ENCODE peak calls at places on chromosomes 2 and 18, in eight cellular contexts. N is PC-3, L is dorsolateral prefrontal cortex, Y is H9, Q is endothelial cell, M is SK-N-SH, E is upper lobe of left lung, B is AG04449. H is an unnamed sample.

GRCh38 chr2:214731008-214731407 is 78.5 kb downstream of the BARD1 start:
- DNase-seq in L (no peak), N (no peak), M (no peak), Y (no peak), B (no peak), E (no peak), Q (no peak), H (no peak)

GRCh38 chr2:30656079-30656478 is 151.2 kb downstream of the CAPN13 start:
- DNase-seq in Q (no peak), N (no peak), B (no peak), Y (no peak), M (no peak), L (no peak), E (no peak), H (no peak)

GRCh38 chr2:108612514-108613183 is 78.4 kb downstream of the LIMS1 start:
- DNase-seq in Y (no peak), N (no peak), Q (no peak), E (peak), M (no peak), B (no peak), L (no peak), H (peak)

GRCh38 chr2:152566034-152566727 is 151.1 kb downstream of the PRPF40A start:
- DNase-seq in N (no peak), B (no peak), Q (no peak), Y (no peak), E (no peak), M (no peak), L (no peak), H (peak)

GRCh38 chr2:33160217-33160616 is 213.5 kb downstream of the LTBP1 start:
- DNase-seq in L (no peak), N (no peak), M (no peak), E (no peak), Y (no peak), Q (no peak), B (no peak), H (no peak)

GRCh38 chr2:153163055-153163454 is 315.5 kb downstream of the RPRM start:
- DNase-seq in Q (peak), M (peak), B (no peak), N (peak), E (no peak), L (no peak), Y (peak), H (peak)

GRCh38 chr2:168432565-168433186 is 23.4 kb upstream of the CERS6 start:
- DNase-seq in L (no peak), B (no peak), N (no peak), M (no peak), Q (no peak), E (no peak), Y (no peak), H (no peak)

GRCh38 chr2:157194097-157194688 is 63.3 kb upstream of the GALNT5 start:
- DNase-seq in Y (no peak), Q (peak), L (no peak), E (no peak), N (peak), M (peak), B (no peak), H (peak)

GRCh38 chr2:10305715-10306114 is 3.0 kb downstream of the HPCAL1 start:
- DNase-seq in Y (peak), N (peak), Q (peak), L (no peak), B (no peak), M (no peak), E (no peak), H (no peak)

GRCh38 chr2:23685201-23685600 is 241.7 kb downstream of the ATAD2B start:
- DNase-seq in B (no peak), E (no peak), Q (no peak), L (no peak), N (no peak), Y (no peak), M (no peak), H (no peak)

GRCh38 chr18:10718809-10719208 is 193.0 kb downstream of the NAPG start:
- DNase-seq in M (no peak), Y (no peak), Q (no peak), N (no peak), B (no peak), E (no peak), L (no peak), H (no peak)

GRCh38 chr2:74089816-74090745 is 57.6 kb downstream of the BOLA3 start:
- DNase-seq in B (no peak), N (no peak), M (no peak), Q (no peak), L (no peak), E (no peak), Y (no peak), H (no peak)

GRCh38 chr2:11356760-11357159 is 12.3 kb upstream of the ROCK2 start:
- DNase-seq in L (no peak), M (no peak), B (no peak), E (no peak), N (no peak), Q (no peak), Y (no peak), H (no peak)

GRCh38 chr18:45449761-45450227 is 165.5 kb upstream of the SLC14A2 start:
- DNase-seq in B (no peak), Y (no peak), M (peak), L (peak), E (no peak), N (no peak), Q (no peak), H (no peak)

GRCh38 chr2:26533661-26534060 is 55.7 kb upstream of the OTOF start:
- DNase-seq in B (no peak), N (no peak), E (no peak), M (no peak), Q (no peak), L (no peak), Y (no peak), H (no peak)

GRCh38 chr2:42386684-42387083 is 25.7 kb upstream of the COX7A2L start:
- DNase-seq in N (peak), Q (no peak), M (peak), L (no peak), Y (no peak), E (no peak), B (no peak), H (peak)

GRCh38 chr2:222300725-222301295 is 2.0 kb upstream of the PAX3 start:
- DNase-seq in N (no peak), E (no peak), Q (no peak), B (no peak), L (no peak), M (no peak), Y (no peak), H (no peak)

GRCh38 chr18:35085450-35086032 is 44.3 kb downstream of the MAPRE2 start:
- DNase-seq in Y (no peak), E (no peak), Q (no peak), N (no peak), B (no peak), L (no peak), M (peak), H (no peak)

GRCh38 chr2:55047677-55048299 is 2.5 kb downstream of the RTN4 start:
- DNase-seq in Q (no peak), Y (no peak), M (no peak), L (no peak), N (peak), E (no peak), B (no peak), H (peak)

GRCh38 chr2:21404827-21405625 is 281.3 kb downstream of the TDRD15 start:
- DNase-seq in Q (no peak), L (no peak), N (no peak), Y (no peak), E (no peak), M (no peak), B (no peak), H (no peak)

GRCh38 chr2:37672104-37672869 is 845 bp upstream of the CDC42EP3 start:
- DNase-seq in N (peak), L (no peak), M (peak), Y (peak), Q (peak), B (peak), E (peak), H (peak)

GRCh38 chr2:226124548-226125011 is 675.0 kb downstream of the IRS1 start:
- DNase-seq in E (no peak), N (no peak), Y (no peak), Q (peak), M (no peak), L (no peak), B (no peak), H (no peak)

GRCh38 chr2:30766666-30767065 is 40.6 kb downstream of the CAPN13 start:
- DNase-seq in B (no peak), E (no peak), M (peak), N (no peak), Y (no peak), L (no peak), Q (no peak), H (no peak)

GRCh38 chr18:55275042-55275897 is 312.7 kb downstream of the TCF4 start:
- DNase-seq in N (peak), Y (no peak), E (no peak), Q (no peak), M (no peak), L (no peak), B (no peak), H (no peak)

GRCh38 chr2:239644016-239644415 is 243.2 kb upstream of the HDAC4 start:
- DNase-seq in Y (no peak), B (no peak), N (peak), L (no peak), Q (peak), M (no peak), E (no peak), H (no peak)

GRCh38 chr2:216665717-216666116 is 29.6 kb downstream of the IGFBP5 start:
- DNase-seq in Y (peak), Q (no peak), M (peak), B (no peak), L (no peak), E (no peak), N (peak), H (no peak)

GRCh38 chr2:72920317-72921087 is 3.2 kb downstream of the EMX1 start:
- DNase-seq in Y (peak), B (no peak), E (peak), Q (peak), M (peak), L (no peak), N (no peak), H (peak)

GRCh38 chr18:715626-716025 is 3.2 kb upstream of the ENOSF1 start:
- DNase-seq in E (no peak), Y (no peak), Q (no peak), M (no peak), B (peak), N (peak), L (no peak), H (no peak)

DNA sequence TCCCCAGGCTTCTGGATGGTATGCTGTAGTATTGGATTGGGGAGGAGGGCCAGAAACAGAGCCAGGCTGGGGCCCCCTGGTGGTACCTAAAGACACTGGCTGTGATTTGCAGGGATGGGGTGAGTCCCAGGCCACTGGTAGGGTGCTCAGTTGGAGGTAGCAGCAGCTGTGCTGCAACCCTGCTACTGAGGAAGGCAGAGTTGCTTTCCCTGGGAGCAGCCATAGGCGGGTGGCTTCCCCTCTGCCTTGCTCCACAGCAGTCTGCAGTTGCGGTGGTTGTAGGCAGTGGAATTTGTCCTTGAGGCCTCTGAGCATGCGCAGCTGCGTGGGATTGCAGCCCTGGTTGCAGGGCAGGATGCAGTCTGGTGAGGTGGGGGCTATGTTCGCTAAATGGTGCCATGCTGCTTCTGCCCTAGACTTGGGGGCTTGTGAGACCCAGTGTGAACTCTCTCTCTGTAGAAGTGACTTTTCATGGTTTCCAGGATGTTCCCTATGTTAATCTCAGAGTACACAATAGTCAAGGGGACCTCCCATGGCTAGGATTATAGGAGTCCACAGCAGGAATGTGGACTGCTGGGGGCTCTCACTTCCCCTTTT is 443.5 kb downstream of the XIRP2 start:
- DNase-seq in L (no peak), Q (peak), Y (peak), E (no peak), B (no peak), M (peak), N (peak), H (no peak)
- TF ChIP-seq CTCF in L (no peak), Q (peak), Y (peak), E (no peak), B (peak), M (peak), N (peak), H (no peak)

GRCh38 chr18:74595425-74595824 is 2.2 kb upstream of the ZNF407 start:
- DNase-seq in E (no peak), L (no peak), Q (no peak), Y (no peak), M (no peak), N (no peak), B (no peak), H (no peak)

GRCh38 chr18:74604366-74604765 is 6.7 kb downstream of the ZNF407 start:
- DNase-seq in Y (no peak), E (no peak), N (no peak), L (no peak), M (no peak), B (no peak), Q (no peak), H (no peak)

GRCh38 chr18:74596959-74597661 is 560 bp upstream of the ZNF407 start:
- DNase-seq in Q (peak), L (peak), Y (no peak), E (peak), N (no peak), M (peak), B (no peak), H (peak)

GRCh38 chr18:74597662-74598349 is at the start of gene ZNF407:
- DNase-seq in Y (peak), E (peak), L (peak), Q (peak), M (peak), N (peak), B (peak), H (peak)

DNA sequence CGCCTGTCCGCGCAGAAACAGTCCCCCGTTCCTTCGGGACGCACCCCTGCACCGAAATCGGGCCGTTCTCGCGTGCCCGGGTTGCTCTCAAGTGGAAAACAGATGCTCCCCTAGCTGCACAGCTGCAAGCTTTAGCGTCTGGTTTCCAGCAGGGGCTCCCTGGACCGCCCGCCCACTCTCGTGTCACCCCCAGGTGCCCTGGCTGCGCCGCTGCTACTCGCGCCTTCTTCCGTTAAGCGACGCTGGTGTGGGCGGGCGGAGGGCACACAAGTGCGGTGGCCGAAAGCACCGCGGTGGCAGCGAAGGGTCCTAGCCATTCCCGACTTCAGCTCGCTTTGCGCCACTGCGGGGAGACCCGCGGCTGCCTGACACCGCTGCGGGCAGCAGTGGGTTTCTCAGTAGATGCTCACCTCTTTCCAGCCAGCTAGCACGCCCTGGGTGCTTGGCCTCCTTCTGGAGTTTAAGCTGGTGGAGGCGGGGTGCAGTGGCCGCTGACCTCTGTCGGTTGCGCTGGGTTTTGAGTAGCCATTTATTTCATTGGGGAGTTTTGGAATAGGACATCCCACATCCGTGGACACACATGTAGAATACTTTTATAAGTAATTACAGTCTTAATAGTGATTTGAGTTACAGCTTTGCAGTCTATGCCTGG is 806 bp downstream of the ZNF407 start:
- DNase-seq in Y (peak), E (peak), N (peak), M (peak), Q (no peak), L (peak), B (no peak), H (peak)
- TF ChIP-seq CTCF in Y (peak), E (no peak), N (no peak), M (peak), Q (no peak), L (no peak), B (peak), H (no peak)

GRCh38 chr2:110816404-110817365 is 84.3 kb downstream of the ACOXL start:
- DNase-seq in M (no peak), Y (no peak), Q (no peak), N (peak), B (no peak), L (no peak), E (no peak), H (no peak)

GRCh38 chr2:110815938-110816337 is 83.6 kb downstream of the ACOXL start:
- DNase-seq in Y (no peak), B (no peak), L (no peak), N (no peak), Q (no peak), E (no peak), M (no peak), H (no peak)

GRCh38 chr2:110819711-110820110 is 87.3 kb downstream of the ACOXL start:
- DNase-seq in L (no peak), N (no peak), Q (no peak), M (no peak), B (no peak), Y (no peak), E (no peak), H (no peak)

GRCh38 chr2:110820128-110820527 is 87.8 kb downstream of the ACOXL start:
- DNase-seq in M (no peak), E (no peak), L (no peak), Y (no peak), N (no peak), B (no peak), Q (no peak), H (no peak)

GRCh38 chr2:110818767-110819481 is 86.6 kb downstream of the ACOXL start:
- DNase-seq in L (no peak), Y (no peak), M (no peak), N (peak), Q (no peak), E (no peak), B (no peak), H (no peak)
- TF ChIP-seq CTCF in L (no peak), Y (peak), M (no peak), N (peak), Q (no peak), E (no peak), B (no peak), H (no peak)

DNA sequence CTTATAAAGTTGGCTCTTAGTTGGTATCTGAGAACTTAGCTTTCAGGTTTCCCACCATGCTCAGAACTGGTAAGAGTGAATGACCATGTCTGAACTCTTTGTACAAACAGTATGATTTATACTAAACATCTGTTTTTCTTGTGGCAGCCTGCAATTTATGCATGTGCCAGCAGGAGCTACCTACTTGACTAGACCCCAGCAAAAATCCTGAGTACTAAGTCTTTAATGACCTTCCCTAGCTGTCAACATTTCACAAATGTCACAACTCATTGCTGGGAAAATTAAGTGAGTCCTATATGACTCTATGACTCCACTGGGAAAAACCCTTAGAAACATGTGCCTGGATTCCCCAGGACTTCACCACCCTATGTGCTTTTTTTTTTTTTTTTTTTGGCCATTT is 1225.8 kb downstream of the SUCLG1 start:
- DNase-seq in Y (no peak), Q (no peak), L (no peak), M (no peak), N (peak), E (no peak), B (no peak), H (no peak)
- TF ChIP-seq CTCF in Y (peak), Q (peak), L (no peak), M (no peak), N (no peak), E (no peak), B (no peak), H (no peak)

DNA sequence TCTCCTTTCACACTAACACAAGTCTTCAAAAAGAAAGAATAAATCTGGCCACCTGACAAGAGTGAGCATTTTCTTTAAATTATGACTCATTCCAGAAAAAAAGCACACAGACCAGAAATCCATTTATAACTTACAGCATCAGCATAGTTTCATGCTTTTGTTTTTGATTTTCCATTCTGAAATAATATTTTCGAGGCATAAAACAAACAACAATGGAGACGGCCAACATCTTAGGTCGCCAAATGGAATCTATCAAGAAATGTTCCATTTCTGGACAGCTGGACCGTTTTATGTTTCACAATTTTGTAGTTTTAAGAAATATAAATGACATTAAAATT is 165.4 kb upstream of the ZFP36L2 start:
- DNase-seq in Y (no peak), E (no peak), M (no peak), Q (no peak), B (no peak), L (no peak), N (peak), H (peak)
- TF ChIP-seq CTCF in Y (no peak), E (no peak), M (no peak), Q (no peak), B (no peak), L (no peak), N (no peak), H (no peak)

GRCh38 chr2:75609937-75610508 is 36.6 kb upstream of the MRPL19 start:
- DNase-seq in N (peak), M (no peak), L (no peak), E (no peak), B (no peak), Y (no peak), Q (no peak), H (no peak)

GRCh38 chr2:75607988-75608683 is 38.4 kb upstream of the MRPL19 start:
- DNase-seq in B (no peak), N (peak), E (no peak), L (no peak), Q (no peak), M (no peak), Y (peak), H (no peak)

GRCh38 chr2:75608684-75609333 is 37.8 kb upstream of the MRPL19 start:
- DNase-seq in B (no peak), M (peak), L (peak), Q (peak), N (peak), Y (peak), E (peak), H (peak)

GRCh38 chr2:75610671-75611070 is 35.9 kb upstream of the MRPL19 start:
- DNase-seq in L (no peak), B (no peak), Q (no peak), N (no peak), Y (no peak), E (no peak), M (no peak), H (no peak)

DNA sequence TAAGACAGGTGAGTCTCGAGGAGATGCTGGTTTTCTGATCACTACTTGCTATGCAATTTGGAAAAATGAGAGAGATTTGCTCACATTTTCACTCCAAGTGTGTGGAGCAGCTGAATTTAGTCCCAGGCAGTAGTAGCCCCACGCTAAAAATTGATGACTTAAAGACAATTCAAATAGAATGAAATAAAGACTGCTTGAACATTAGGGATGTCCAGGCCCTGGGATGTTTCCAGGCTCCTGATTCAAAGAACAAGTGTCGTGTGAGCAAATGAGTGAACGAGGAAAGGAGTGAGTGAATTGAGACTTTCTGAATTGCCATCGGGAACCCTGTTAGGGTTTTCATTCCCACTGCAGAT is 37.3 kb upstream of the MRPL19 start:
- DNase-seq in E (no peak), Y (no peak), B (no peak), Q (no peak), L (no peak), M (no peak), N (no peak), H (no peak)
- TF ChIP-seq CTCF in E (no peak), Y (no peak), B (no peak), Q (peak), L (no peak), M (no peak), N (peak), H (no peak)

GRCh38 chr2:80525152-80525551 is 220.6 kb upstream of the LRRTM1 start:
- DNase-seq in E (no peak), N (no peak), L (no peak), M (no peak), Q (no peak), B (no peak), Y (no peak), H (peak)
- TF ChIP-seq CTCF in E (no peak), N (no peak), L (no peak), M (no peak), Q (no peak), B (no peak), Y (no peak), H (no peak)

H was measured in GM20000.